ENCODE peak calls at places on chromosomes 6 and 20, in four cellular contexts. O is HL-60, W is transverse colon, I is neural crest cell. G is an unnamed sample.
A peak's percentile ranks its signal among the peaks of the same experiment; 100 is the strongest.

GRCh38 chr6:10617008-10617696 is 77.3 kb downstream of the C6orf52 start:
- DNase-seq in O (no peak), W (no peak), I (no peak), G (no peak)

GRCh38 chr6:106512048-106512957 is 117.0 kb downstream of the RTN4IP1 start:
- DNase-seq in O (peak; percentile 67), W (peak; percentile 92), I (peak; percentile 26), G (peak; percentile 61)

GRCh38 chr6:136351518-136352106 is 62.0 kb upstream of the BCLAF1 start:
- DNase-seq in O (no peak), W (no peak), I (no peak), G (no peak)

GRCh38 chr6:41427642-41428401 is 92.4 kb downstream of the NCR2 start:
- DNase-seq in O (no peak), W (peak; percentile 63), I (peak; percentile 25), G (no peak)

GRCh38 chr6:22362361-22362760 is 65.5 kb upstream of the PRL start:
- DNase-seq in O (no peak), W (no peak), I (no peak), G (no peak)

GRCh38 chr6:110101885-110102284 is 77.6 kb downstream of the WASF1 start:
- DNase-seq in O (peak; percentile 30), W (no peak), I (no peak), G (no peak)

GRCh38 chr6:10248378-10248843 is 166.5 kb downstream of the TFAP2A start:
- DNase-seq in O (peak; percentile 54), W (no peak), I (no peak), G (no peak)

GRCh38 chr6:50145125-50145524 is 95.4 kb upstream of the DEFB112 start:
- DNase-seq in O (no peak), W (no peak), I (no peak), G (no peak)

GRCh38 chr6:81938991-81939773 is 186.7 kb upstream of the TENT5A start:
- DNase-seq in O (no peak), W (no peak), I (no peak), G (no peak)

GRCh38 chr6:148221580-148221979 is 121.1 kb upstream of the SASH1 start:
- DNase-seq in O (no peak), W (no peak), I (no peak), G (no peak)

DNA sequence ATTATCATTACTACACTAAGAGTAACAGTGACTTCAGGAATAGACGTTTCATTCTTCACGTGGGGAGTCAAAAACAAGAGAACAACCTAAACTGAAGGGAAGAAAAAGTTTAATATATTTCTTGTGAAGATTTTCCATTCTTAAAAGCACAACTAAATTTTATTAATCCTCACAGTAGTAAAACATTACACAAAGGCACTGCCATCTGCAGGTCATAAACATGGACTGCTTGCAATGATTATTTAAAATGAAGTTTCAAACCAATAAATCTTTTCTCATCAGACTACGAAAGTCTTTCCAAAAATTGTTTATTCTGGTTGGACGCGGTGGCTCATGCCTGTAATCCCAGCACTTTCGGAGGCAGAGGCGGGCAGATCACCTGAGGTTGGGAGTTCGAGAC is 2.6 kb downstream of the NCOA5 start:
- DNase-seq in O (no peak), W (no peak), I (no peak), G (no peak)
- TF ChIP-seq CTCF in O (peak; percentile 1), W (peak; percentile 36), I (peak; percentile 58), G (peak; percentile 24)

GRCh38 chr6:781350-781961 is 88.5 kb upstream of the EXOC2 start:
- DNase-seq in O (no peak), W (no peak), I (no peak), G (no peak)

GRCh38 chr6:783966-784365 is 91.0 kb upstream of the EXOC2 start:
- DNase-seq in O (no peak), W (no peak), I (no peak), G (no peak)

GRCh38 chr6:782141-782540 is 89.2 kb upstream of the EXOC2 start:
- DNase-seq in O (no peak), W (no peak), I (no peak), G (no peak)

GRCh38 chr6:788058-788457 is 95.1 kb upstream of the EXOC2 start:
- DNase-seq in O (peak; percentile 5), W (no peak), I (no peak), G (no peak)

GRCh38 chr6:786946-787763 is 94.2 kb upstream of the EXOC2 start:
- DNase-seq in O (peak; percentile 10), W (no peak), I (no peak), G (no peak)
- TF ChIP-seq CTCF in O (peak; percentile 60), W (peak; percentile 67), I (peak; percentile 66), G (peak; percentile 64)

GRCh38 chr6:47690209-47690608 is 8.2 kb upstream of the ADGRF4 start:
- DNase-seq in O (no peak), W (no peak), I (no peak), G (no peak)
- TF ChIP-seq CTCF in O (no peak), W (no peak), I (no peak), G (no peak)

GRCh38 chr20:5056801-5057599 is 55.7 kb upstream of the SLC23A2 start:
- DNase-seq in O (peak; percentile 91), W (peak; percentile 55), I (peak; percentile 57), G (peak; percentile 97)
- TF ChIP-seq CTCF in O (peak; percentile 48), W (peak; percentile 42), I (peak; percentile 45), G (peak; percentile 73)

GRCh38 chr6:1297746-1298145 is 14.2 kb upstream of the FOXQ1 start:
- DNase-seq in O (no peak), W (no peak), I (no peak), G (no peak)
- TF ChIP-seq CTCF in O (no peak), W (no peak), I (no peak), G (no peak)

GRCh38 chr6:16764188-16764950 is 3.1 kb upstream of the ATXN1 start:
- DNase-seq in O (peak; percentile 16), W (no peak), I (no peak), G (no peak)
- TF ChIP-seq CTCF in O (no peak), W (no peak), I (peak; percentile 58), G (peak; percentile 60)

DNA sequence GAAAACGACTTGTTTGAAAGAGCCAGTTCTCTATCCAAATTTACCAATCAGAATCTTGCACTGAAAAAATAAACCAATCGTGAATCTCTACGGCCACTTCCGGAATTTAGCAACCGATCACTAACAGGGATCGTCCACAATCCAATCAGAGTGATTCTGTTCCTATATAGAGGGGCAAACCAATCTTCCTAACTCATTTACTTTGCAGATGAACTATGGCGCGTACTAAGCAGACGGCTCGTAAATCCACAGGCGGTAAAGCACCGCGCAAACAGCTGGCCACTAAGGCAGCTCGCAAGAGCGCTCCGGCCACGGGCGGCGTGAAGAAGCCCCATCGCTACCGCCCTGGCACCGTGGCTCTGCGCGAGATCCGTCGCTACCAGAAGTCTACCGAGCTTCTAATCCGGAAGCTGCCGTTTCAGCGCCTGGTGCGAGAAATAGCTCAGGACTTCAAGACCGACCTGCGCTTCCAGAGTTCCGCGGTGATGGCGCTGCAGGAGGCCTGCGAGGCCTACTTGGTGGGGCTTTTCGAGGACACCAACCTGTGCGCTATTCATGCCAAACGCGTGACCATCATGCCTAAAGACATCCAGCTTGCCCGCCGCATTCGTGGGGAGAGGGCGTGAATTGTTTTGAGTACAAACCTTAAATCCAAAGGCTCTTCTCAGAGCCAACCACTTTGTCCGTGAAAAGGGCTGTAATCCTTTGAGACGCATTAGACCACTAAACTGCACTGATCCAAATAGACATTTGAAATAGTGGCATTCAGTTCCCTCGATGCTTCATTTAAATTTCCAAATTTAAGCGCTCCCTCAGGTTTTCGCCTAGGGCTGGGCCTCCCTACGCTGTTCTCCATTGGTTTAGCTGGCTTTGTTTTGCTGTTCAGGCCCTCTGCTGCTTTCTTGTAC is 138.0 kb downstream of the HFE start:
- DNase-seq in O (no peak), W (no peak), I (peak; percentile 49), G (no peak)
- TF ChIP-seq CTCF in O (no peak), W (no peak), I (peak; percentile 55), G (no peak)

GRCh38 chr6:32716396-32716795 is 24.8 kb upstream of the HLA-DQA2 start:
- DNase-seq in O (no peak), W (no peak), I (no peak), G (no peak)

GRCh38 chr6:32718879-32719278 is 22.3 kb upstream of the HLA-DQA2 start:
- DNase-seq in O (no peak), W (no peak), I (no peak), G (no peak)
- TF ChIP-seq CTCF in O (no peak), W (no peak), I (no peak), G (no peak)

G was measured in CD14-positive monocyte.